ENCODE peak calls at places on chromosomes 4 and X, in five cellular contexts. One of them, this sample, is unnamed.

GRCh38 chr4:55008166-55009056 is 117.0 kb downstream of the KDR start:
- ATAC-seq in sciatic nerve: peak
- ATAC-seq in activated naive CD8-positive, alpha-beta T cell treated with anti-CD3 and anti-CD28 coated beads, Interleukin-2, amount 50 U/mL, for 24 hours: peak
- ATAC-seq in aorta: no peak
- ATAC-seq in right cardiac atrium: peak
- ATAC-seq in this sample: no peak

GRCh38 chr4:123452585-123452984 is 56.0 kb downstream of the SPRY1 start:
- ATAC-seq in aorta: no peak
- ATAC-seq in activated naive CD8-positive, alpha-beta T cell treated with anti-CD3 and anti-CD28 coated beads, Interleukin-2, amount 50 U/mL, for 24 hours: peak
- ATAC-seq in right cardiac atrium: peak
- ATAC-seq in sciatic nerve: peak
- ATAC-seq in this sample: no peak

GRCh38 chrX:16695079-16695676 is 17.3 kb downstream of the CTPS2 start:
- ATAC-seq in aorta: peak
- ATAC-seq in right cardiac atrium: no peak
- ATAC-seq in sciatic nerve: peak
- ATAC-seq in activated naive CD8-positive, alpha-beta T cell treated with anti-CD3 and anti-CD28 coated beads, Interleukin-2, amount 50 U/mL, for 24 hours: peak
- ATAC-seq in this sample: no peak

GRCh38 chr4:109945056-109945455 is 32.4 kb downstream of the EGF start:
- ATAC-seq in aorta: no peak
- ATAC-seq in sciatic nerve: no peak
- ATAC-seq in right cardiac atrium: no peak
- ATAC-seq in activated naive CD8-positive, alpha-beta T cell treated with anti-CD3 and anti-CD28 coated beads, Interleukin-2, amount 50 U/mL, for 24 hours: peak
- ATAC-seq in this sample: peak

GRCh38 chr4:57492479-57492878 is 382.3 kb upstream of the IGFBP7 start:
- ATAC-seq in sciatic nerve: no peak
- ATAC-seq in activated naive CD8-positive, alpha-beta T cell treated with anti-CD3 and anti-CD28 coated beads, Interleukin-2, amount 50 U/mL, for 24 hours: no peak
- ATAC-seq in aorta: no peak
- ATAC-seq in right cardiac atrium: no peak
- ATAC-seq in this sample: no peak

GRCh38 chr4:151691639-151692442 is 69.0 kb downstream of the GATB start:
- ATAC-seq in activated naive CD8-positive, alpha-beta T cell treated with anti-CD3 and anti-CD28 coated beads, Interleukin-2, amount 50 U/mL, for 24 hours: no peak
- ATAC-seq in sciatic nerve: no peak
- ATAC-seq in aorta: no peak
- ATAC-seq in right cardiac atrium: no peak
- ATAC-seq in this sample: no peak

GRCh38 chr4:95141376-95141775 is 383.6 kb downstream of the BMPR1B start:
- ATAC-seq in sciatic nerve: no peak
- ATAC-seq in aorta: no peak
- ATAC-seq in activated naive CD8-positive, alpha-beta T cell treated with anti-CD3 and anti-CD28 coated beads, Interleukin-2, amount 50 U/mL, for 24 hours: no peak
- ATAC-seq in right cardiac atrium: no peak
- ATAC-seq in this sample: no peak

GRCh38 chrX:128543114-128543513 is 490.9 kb upstream of the ACTRT1 start:
- ATAC-seq in sciatic nerve: no peak
- ATAC-seq in aorta: no peak
- ATAC-seq in activated naive CD8-positive, alpha-beta T cell treated with anti-CD3 and anti-CD28 coated beads, Interleukin-2, amount 50 U/mL, for 24 hours: no peak
- ATAC-seq in right cardiac atrium: no peak
- ATAC-seq in this sample: no peak

GRCh38 chrX:110786486-110786885 is 9.1 kb downstream of the CHRDL1 start:
- ATAC-seq in activated naive CD8-positive, alpha-beta T cell treated with anti-CD3 and anti-CD28 coated beads, Interleukin-2, amount 50 U/mL, for 24 hours: no peak
- ATAC-seq in aorta: no peak
- ATAC-seq in sciatic nerve: no peak
- ATAC-seq in right cardiac atrium: no peak
- ATAC-seq in this sample: no peak

GRCh38 chr4:186948361-186949291 is 225.0 kb upstream of the FAT1 start:
- ATAC-seq in aorta: peak
- ATAC-seq in right cardiac atrium: peak
- ATAC-seq in sciatic nerve: peak
- ATAC-seq in activated naive CD8-positive, alpha-beta T cell treated with anti-CD3 and anti-CD28 coated beads, Interleukin-2, amount 50 U/mL, for 24 hours: no peak
- ATAC-seq in this sample: no peak

GRCh38 chrX:154327026-154327820 is 31.6 kb downstream of the TKTL1 start:
- ATAC-seq in sciatic nerve: peak
- ATAC-seq in activated naive CD8-positive, alpha-beta T cell treated with anti-CD3 and anti-CD28 coated beads, Interleukin-2, amount 50 U/mL, for 24 hours: peak
- ATAC-seq in right cardiac atrium: peak
- ATAC-seq in aorta: no peak
- ATAC-seq in this sample: peak

GRCh38 chrX:29858714-29859113 is 356.6 kb upstream of the MAGEB2 start:
- ATAC-seq in right cardiac atrium: no peak
- ATAC-seq in activated naive CD8-positive, alpha-beta T cell treated with anti-CD3 and anti-CD28 coated beads, Interleukin-2, amount 50 U/mL, for 24 hours: no peak
- ATAC-seq in sciatic nerve: no peak
- ATAC-seq in aorta: no peak
- ATAC-seq in this sample: no peak

GRCh38 chr4:182604161-182604591 is 313.0 kb downstream of the DCTD start:
- ATAC-seq in sciatic nerve: no peak
- ATAC-seq in aorta: no peak
- ATAC-seq in activated naive CD8-positive, alpha-beta T cell treated with anti-CD3 and anti-CD28 coated beads, Interleukin-2, amount 50 U/mL, for 24 hours: no peak
- ATAC-seq in right cardiac atrium: no peak
- ATAC-seq in this sample: no peak

GRCh38 chr4:98467627-98468072 is 190.8 kb downstream of the TSPAN5 start:
- ATAC-seq in right cardiac atrium: peak
- ATAC-seq in sciatic nerve: peak
- ATAC-seq in activated naive CD8-positive, alpha-beta T cell treated with anti-CD3 and anti-CD28 coated beads, Interleukin-2, amount 50 U/mL, for 24 hours: peak
- ATAC-seq in aorta: peak
- ATAC-seq in this sample: peak

GRCh38 chrX:21948897-21949578 is 8.5 kb downstream of the SMS start:
- ATAC-seq in aorta: no peak
- ATAC-seq in activated naive CD8-positive, alpha-beta T cell treated with anti-CD3 and anti-CD28 coated beads, Interleukin-2, amount 50 U/mL, for 24 hours: no peak
- ATAC-seq in right cardiac atrium: no peak
- ATAC-seq in sciatic nerve: no peak
- ATAC-seq in this sample: no peak

GRCh38 chr4:163701915-163702314 is 207.4 kb downstream of the TMA16 start:
- ATAC-seq in sciatic nerve: no peak
- ATAC-seq in activated naive CD8-positive, alpha-beta T cell treated with anti-CD3 and anti-CD28 coated beads, Interleukin-2, amount 50 U/mL, for 24 hours: peak
- ATAC-seq in aorta: no peak
- ATAC-seq in right cardiac atrium: no peak
- ATAC-seq in this sample: no peak

GRCh38 chr4:23219779-23220408 is 527.2 kb downstream of the GBA3 start:
- ATAC-seq in aorta: no peak
- ATAC-seq in right cardiac atrium: no peak
- ATAC-seq in sciatic nerve: no peak
- ATAC-seq in activated naive CD8-positive, alpha-beta T cell treated with anti-CD3 and anti-CD28 coated beads, Interleukin-2, amount 50 U/mL, for 24 hours: no peak
- ATAC-seq in this sample: no peak

GRCh38 chr4:127007336-127007735 is 625.4 kb upstream of the INTU start:
- ATAC-seq in right cardiac atrium: no peak
- ATAC-seq in aorta: no peak
- ATAC-seq in activated naive CD8-positive, alpha-beta T cell treated with anti-CD3 and anti-CD28 coated beads, Interleukin-2, amount 50 U/mL, for 24 hours: no peak
- ATAC-seq in sciatic nerve: no peak
- ATAC-seq in this sample: no peak